ENCODE peak calls at places on chromosomes 13 and 19, in five cellular contexts. A is H54, E is fibroblast of lung, J is NCI-H510A treated with DMSO at 0.1 percent for 48 hours, K is NCI-H1105. P is an unnamed sample.
A peak's percentile ranks its signal among the peaks of the same experiment; 100 is the strongest.

GRCh38 chr13:107342747-107343146 is 774.8 kb upstream of the ARGLU1 start:
- DNase-seq in A (no peak), E (no peak), J (no peak), K (no peak), P (no peak)

GRCh38 chr19:9913237-9914000 is 22.9 kb downstream of the OLFM2 start:
- DNase-seq in A (no peak), E (no peak), J (no peak), K (no peak), P (no peak)

GRCh38 chr13:44142911-44143665 is 230.5 kb upstream of the SERP2 start:
- DNase-seq in A (peak; percentile 16), E (peak; percentile 76), J (no peak), K (no peak), P (peak; percentile 86)

GRCh38 chr19:13329766-13330165 is 176.5 kb downstream of the CACNA1A start:
- DNase-seq in A (no peak), E (no peak), J (no peak), K (no peak), P (peak; percentile 16)

GRCh38 chr13:51906581-51906980 is 44.8 kb downstream of the CCDC70 start:
- DNase-seq in A (no peak), E (no peak), J (no peak), K (no peak), P (no peak)

GRCh38 chr13:110713981-110714797 is 689 bp downstream of the ING1 start:
- DNase-seq in A (peak; percentile 52), E (peak; percentile 52), J (no peak), K (peak; percentile 47), P (peak; percentile 29)

GRCh38 chr13:86464193-86464592 is 665.0 kb upstream of the SLITRK6 start:
- DNase-seq in A (no peak), E (no peak), J (peak; percentile 7), K (no peak), P (peak; percentile 2)

GRCh38 chr13:78326608-78327007 is 276.7 kb downstream of the POU4F1 start:
- DNase-seq in A (no peak), E (peak; percentile 35), J (no peak), K (no peak), P (peak; percentile 8)

GRCh38 chr13:32443111-32443510 is 15.2 kb upstream of the N4BP2L1 start:
- DNase-seq in A (no peak), E (no peak), J (peak; percentile 14), K (no peak), P (no peak)

GRCh38 chr19:17751103-17751911 is at the start of gene FCHO1:
- DNase-seq in A (no peak), E (no peak), J (no peak), K (no peak), P (no peak)

GRCh38 chr13:29362849-29363604 is 232.5 kb downstream of the SLC7A1 start:
- DNase-seq in A (peak; percentile 26), E (peak; percentile 30), J (peak; percentile 65), K (peak; percentile 42), P (peak; percentile 65)

GRCh38 chr19:18772620-18773587 is 18.2 kb downstream of the COMP start:
- DNase-seq in A (no peak), E (no peak), J (no peak), K (peak; percentile 27), P (peak; percentile 59)

GRCh38 chr13:46552888-46553520 is at the start of gene LRCH1:
- DNase-seq in A (peak; percentile 58), E (peak; percentile 93), J (peak; percentile 33), K (peak; percentile 48), P (peak; percentile 87)

GRCh38 chr19:43774103-43774939 is 6.5 kb downstream of the KCNN4 start:
- DNase-seq in A (no peak), E (peak; percentile 72), J (peak; percentile 25), K (no peak), P (no peak)